ENCODE peak calls at places on chromosomes 6 and 20, in four cellular contexts. U is right cardiac atrium, Q is ovary, A is mucosa of descending colon. H is an unnamed sample.

GRCh38 chr6:122799916-122800701 is 11.1 kb downstream of the SMPDL3A start:
- DNase-seq in U (no peak), Q (no peak), A (peak; percentile 40), H (no peak)

GRCh38 chr20:19819149-19819548 is 61.1 kb downstream of the RIN2 start:
- DNase-seq in U (no peak), Q (no peak), A (no peak), H (no peak)

GRCh38 chr6:139361211-139361610 is 13.2 kb downstream of the CITED2 start:
- DNase-seq in U (no peak), Q (no peak), A (no peak), H (no peak)

GRCh38 chr6:132961122-132961521 is 146.8 kb downstream of the RPS12 start:
- DNase-seq in U (no peak), Q (no peak), A (no peak), H (no peak)

GRCh38 chr6:56802570-56802969 is 152.3 kb upstream of the BEND6 start:
- DNase-seq in U (no peak), Q (no peak), A (peak; percentile 23), H (no peak)

GRCh38 chr6:75673885-75674284 is 72.2 kb downstream of the SENP6 start:
- DNase-seq in U (no peak), Q (no peak), A (no peak), H (no peak)

GRCh38 chr20:15446373-15446772 is 1109.0 kb upstream of the FLRT3 start:
- DNase-seq in U (peak; percentile 15), Q (peak; percentile 16), A (no peak), H (peak; percentile 51)

GRCh38 chr6:104711371-104711770 is 148.3 kb downstream of the HACE1 start:
- DNase-seq in U (no peak), Q (no peak), A (peak; percentile 4), H (no peak)

GRCh38 chr6:154882107-154882506 is 113.0 kb upstream of the TIAM2 start:
- DNase-seq in U (no peak), Q (no peak), A (no peak), H (no peak)

GRCh38 chr6:41073968-41074691 is 1.4 kb downstream of the NFYA start:
- DNase-seq in U (no peak), Q (no peak), A (no peak), H (no peak)

GRCh38 chr6:31586596-31586995 is 519 bp downstream of the LST1 start:
- DNase-seq in U (no peak), Q (no peak), A (no peak), H (no peak)

GRCh38 chr6:31585531-31585930 is 546 bp upstream of the LST1 start:
- DNase-seq in U (no peak), Q (no peak), A (no peak), H (no peak)

GRCh38 chr6:31588871-31589650 is 3.0 kb downstream of the LST1 start:
- DNase-seq in U (no peak), Q (no peak), A (no peak), H (no peak)

GRCh38 chr6:31586013-31586412 is at the start of gene LST1:
- DNase-seq in U (peak; percentile 22), Q (no peak), A (no peak), H (no peak)

DNA sequence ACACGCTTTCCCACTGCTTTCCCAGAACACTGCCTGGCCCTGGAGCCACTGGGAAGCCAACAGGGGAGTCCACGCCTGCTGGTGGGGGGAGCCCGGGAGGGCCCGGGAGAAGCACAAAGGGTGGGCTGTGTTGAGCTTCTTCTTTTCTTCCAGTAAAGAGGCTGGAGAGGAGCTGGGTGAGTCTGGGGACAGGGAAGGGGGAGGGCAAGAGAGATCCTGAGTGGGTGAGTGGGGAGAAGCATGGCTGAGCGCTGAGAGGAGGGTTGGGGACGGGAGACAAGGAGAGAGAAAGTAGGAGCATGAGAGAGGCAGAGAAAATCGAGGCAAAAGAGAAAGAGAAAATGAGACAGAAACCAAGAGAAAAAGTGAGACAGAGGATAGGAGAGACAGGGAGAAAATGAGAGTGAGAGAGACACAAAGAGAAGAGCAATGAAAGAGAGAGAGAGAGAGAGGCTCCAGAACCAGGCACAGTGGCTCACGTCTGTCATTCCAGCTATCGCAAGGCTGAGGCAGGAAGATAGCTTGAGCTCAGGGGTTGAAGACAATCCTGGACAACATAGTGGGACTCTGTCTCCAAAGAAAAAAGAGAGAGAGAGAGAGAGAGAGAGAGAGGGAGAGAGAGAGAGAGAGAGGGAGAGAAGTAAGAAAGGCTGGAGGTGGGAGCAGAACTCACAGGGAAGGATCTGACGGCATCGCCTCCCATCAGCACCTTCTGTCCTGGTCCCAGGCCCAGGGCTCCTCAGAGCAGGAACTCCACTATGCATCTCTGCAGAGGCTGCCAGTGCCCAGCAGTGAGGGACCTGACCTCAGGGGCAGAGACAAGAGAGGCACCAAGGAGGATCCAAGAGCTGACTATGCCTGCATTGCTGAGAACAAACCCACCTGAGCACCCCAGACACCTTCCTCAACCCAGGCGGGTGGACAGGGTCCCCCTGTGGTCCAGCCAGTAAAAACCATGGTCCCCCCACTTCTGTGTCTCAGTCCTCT is 2.0 kb downstream of the LST1 start:
- DNase-seq in U (no peak), Q (no peak), A (no peak), H (no peak)
- H3K4me3 ChIP-seq in U (no peak overlapping the region), Q (no peak overlapping the region), A (no peak overlapping the region), H (no peak overlapping the region)

GRCh38 chr20:62146019-62146755 is 2.6 kb downstream of the SS18L1 start:
- DNase-seq in U (no peak), Q (no peak), A (no peak), H (no peak)
- H3K4me3 ChIP-seq in U (no peak overlapping the region), Q (no peak overlapping the region), A (no peak overlapping the region), H (no peak overlapping the region)

GRCh38 chr20:41339957-41340326 is 679 bp upstream of the LPIN3 start:
- DNase-seq in U (peak; percentile 81), Q (peak; percentile 89), A (peak; percentile 97), H (peak; percentile 93)
- H3K4me3 ChIP-seq in U (peak overlapping the region; percentile 27), Q (peak overlapping the region; percentile 45), A (no peak overlapping the region), H (peak overlapping the region; percentile 47)

DNA sequence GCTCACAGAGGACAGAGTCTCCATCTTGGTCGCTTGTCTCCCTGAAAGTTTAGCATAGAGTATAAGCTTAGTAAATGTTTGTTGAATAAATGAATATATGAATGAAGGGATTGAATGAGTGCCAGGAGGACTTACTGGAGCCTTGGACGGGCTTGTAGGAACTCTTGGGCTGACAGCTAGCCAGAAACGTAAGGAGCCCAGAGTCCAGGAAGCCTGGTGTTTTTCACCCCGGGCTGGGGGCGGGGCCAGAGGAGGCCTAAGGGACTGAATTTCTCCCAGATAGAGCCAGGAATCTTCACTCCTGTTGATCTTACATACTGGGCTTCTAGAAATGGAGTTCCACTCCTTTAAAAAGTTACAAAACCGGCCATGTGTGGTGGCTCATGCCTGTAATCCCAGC is 68.5 kb upstream of the SRSF6 start:
- DNase-seq in U (peak; percentile 55), Q (no peak), A (no peak), H (no peak)
- H3K4me3 ChIP-seq in U (no peak overlapping the region), Q (no peak overlapping the region), A (no peak overlapping the region), H (no peak overlapping the region)

DNA sequence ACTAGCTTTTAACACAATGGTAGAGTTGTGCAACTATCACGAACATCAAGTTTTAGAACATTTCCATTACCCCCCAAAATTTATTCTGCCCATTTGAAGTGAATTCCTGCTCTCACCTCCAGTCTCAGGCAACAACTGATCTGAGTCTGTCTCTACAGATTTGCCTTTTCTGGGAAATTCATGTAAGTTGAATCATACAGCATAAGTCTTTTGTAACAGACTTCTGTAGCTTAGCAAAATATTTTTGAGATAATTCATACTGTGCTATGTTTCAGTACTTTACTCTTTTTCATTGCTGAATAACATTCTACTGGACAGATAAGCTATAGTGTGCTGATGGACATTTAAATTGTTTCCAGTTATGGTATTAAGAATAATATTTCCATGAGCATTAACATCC is 447.3 kb upstream of the GJE1 start:
- DNase-seq in U (no peak), Q (no peak), A (no peak), H (no peak)
- H3K4me3 ChIP-seq in U (no peak overlapping the region), Q (no peak overlapping the region), A (no peak overlapping the region), H (no peak overlapping the region)

H was measured in breast epithelium.